ENCODE peak calls at places on chromosome 16, in four cellular contexts. Y, Z, P and O are unnamed samples.

GRCh38 chr16:66133641-66134402 is 232.7 kb upstream of the CDH5 start:
- DNase-seq in Z (no peak), Y (no peak), P (no peak), O (no peak)

GRCh38 chr16:534089-534635 is 6.7 kb downstream of the CAPN15 start:
- DNase-seq in P (no peak), Z (no peak), Y (no peak), O (no peak)

GRCh38 chr16:3243882-3244281 is 8.9 kb upstream of the ZNF200 start:
- DNase-seq in P (peak), Z (no peak), Y (no peak), O (no peak)

GRCh38 chr16:56351481-56351880 is 73.9 kb downstream of the AMFR start:
- DNase-seq in P (no peak), Z (no peak), Y (no peak), O (no peak)

GRCh38 chr16:83366228-83366627 is 441.6 kb upstream of the HSBP1 start:
- DNase-seq in Z (no peak), P (no peak), Y (no peak), O (no peak)

GRCh38 chr16:77171750-77172635 is 19.0 kb upstream of the MON1B start:
- DNase-seq in Y (peak), P (peak), Z (no peak), O (peak)

GRCh38 chr16:73219176-73219575 is 171.2 kb upstream of the ZFHX3 start:
- DNase-seq in Z (no peak), Y (no peak), P (no peak), O (no peak)

GRCh38 chr16:20866161-20866772 is 33.9 kb downstream of the DCUN1D3 start:
- DNase-seq in Z (no peak), P (peak), Y (peak), O (no peak)

GRCh38 chr16:80105160-80105559 is 435.6 kb upstream of the DYNLRB2 start:
- DNase-seq in Z (no peak), P (peak), Y (no peak), O (no peak)

GRCh38 chr16:51175081-51175480 is 24.0 kb upstream of the SALL1 start:
- DNase-seq in Y (no peak), P (no peak), Z (no peak), O (no peak)

GRCh38 chr16:71666928-71667707 is 41.1 kb downstream of the MARVELD3 start:
- DNase-seq in Y (no peak), Z (no peak), P (no peak), O (no peak)

GRCh38 chr16:79090966-79091365 is 509.6 kb downstream of the MAF start:
- DNase-seq in P (no peak), Z (no peak), Y (no peak), O (no peak)

GRCh38 chr16:12732600-12732999 is 71.1 kb downstream of the CPPED1 start:
- DNase-seq in P (no peak), Y (no peak), Z (no peak), O (no peak)

GRCh38 chr16:35492225-35492624 is 2032.8 kb downstream of the TP53TG3F start:
- DNase-seq in Z (no peak), Y (no peak), P (no peak), O (no peak)

GRCh38 chr16:77437859-77438258 is 3.0 kb upstream of the ADAMTS18 start:
- DNase-seq in Z (no peak), P (no peak), Y (no peak), O (no peak)

GRCh38 chr16:10992797-10993196 is 48.4 kb downstream of the CLEC16A start:
- DNase-seq in Z (no peak), Y (peak), P (peak), O (no peak)

GRCh38 chr16:17357302-17358062 is 113.3 kb downstream of the XYLT1 start:
- DNase-seq in Z (no peak), Y (no peak), P (no peak), O (no peak)

GRCh38 chr16:71542377-71542776 is 16.2 kb downstream of the CHST4 start:
- DNase-seq in P (peak), Y (peak), Z (peak), O (peak)

GRCh38 chr16:87457724-87458423 is 35.0 kb downstream of the ZCCHC14 start:
- DNase-seq in Z (no peak), Y (no peak), P (peak), O (no peak)

GRCh38 chr16:74372953-74373846 is 2.9 kb upstream of the NPIPB15 start:
- DNase-seq in P (no peak), Y (no peak), Z (no peak), O (no peak)

GRCh38 chr16:28151180-28151579 is 60.6 kb downstream of the XPO6 start:
- DNase-seq in Z (no peak), P (no peak), Y (no peak), O (no peak)

GRCh38 chr16:28059841-28060240 is 3.7 kb downstream of the GSG1L start:
- DNase-seq in Z (no peak), Y (no peak), P (no peak), O (no peak)

GRCh38 chr16:88602091-88602490 is 31.9 kb downstream of the ZC3H18 start:
- DNase-seq in Y (no peak), Z (no peak), P (no peak), O (no peak)

GRCh38 chr16:89923640-89924297 is 627 bp downstream of the TUBB3 start:
- DNase-seq in Y (no peak), P (no peak), Z (no peak), O (no peak)

GRCh38 chr16:82783933-82784566 is 157.3 kb downstream of the CDH13 start:
- DNase-seq in P (no peak), Z (peak), Y (no peak), O (no peak)

GRCh38 chr16:10669791-10670190 is 24.9 kb downstream of the TEKT5 start:
- DNase-seq in Y (no peak), P (no peak), Z (no peak), O (no peak)

GRCh38 chr16:77290451-77291110 is 91.4 kb downstream of the SYCE1L start:
- DNase-seq in P (peak), Z (no peak), Y (no peak), O (no peak)

GRCh38 chr16:78249832-78250231 is 150.4 kb downstream of the WWOX start:
- DNase-seq in P (no peak), Y (no peak), Z (no peak), O (no peak)

GRCh38 chr16:23836404-23837291 is 865 bp downstream of the PRKCB start:
- DNase-seq in Y (no peak), P (no peak), Z (peak), O (peak)

GRCh38 chr16:29314292-29314934 is 92.1 kb downstream of the NPIPB11 start:
- DNase-seq in P (no peak), Y (no peak), Z (no peak), O (no peak)

GRCh38 chr16:29312835-29313558 is 93.5 kb downstream of the NPIPB11 start:
- DNase-seq in P (no peak), Z (no peak), Y (no peak), O (no peak)

GRCh38 chr16:29315046-29315445 is 91.5 kb downstream of the NPIPB11 start:
- DNase-seq in P (no peak), Y (no peak), Z (no peak), O (no peak)

GRCh38 chr16:29311636-29312344 is 94.7 kb downstream of the NPIPB11 start:
- DNase-seq in Y (no peak), P (no peak), Z (no peak), O (no peak)

GRCh38 chr16:29313559-29313887 is 93.0 kb downstream of the NPIPB11 start:
- DNase-seq in P (no peak), Z (no peak), Y (no peak), O (no peak)
- H3K4me3 ChIP-seq in P (no peak), Z (no peak), Y (no peak), O (no peak)

DNA sequence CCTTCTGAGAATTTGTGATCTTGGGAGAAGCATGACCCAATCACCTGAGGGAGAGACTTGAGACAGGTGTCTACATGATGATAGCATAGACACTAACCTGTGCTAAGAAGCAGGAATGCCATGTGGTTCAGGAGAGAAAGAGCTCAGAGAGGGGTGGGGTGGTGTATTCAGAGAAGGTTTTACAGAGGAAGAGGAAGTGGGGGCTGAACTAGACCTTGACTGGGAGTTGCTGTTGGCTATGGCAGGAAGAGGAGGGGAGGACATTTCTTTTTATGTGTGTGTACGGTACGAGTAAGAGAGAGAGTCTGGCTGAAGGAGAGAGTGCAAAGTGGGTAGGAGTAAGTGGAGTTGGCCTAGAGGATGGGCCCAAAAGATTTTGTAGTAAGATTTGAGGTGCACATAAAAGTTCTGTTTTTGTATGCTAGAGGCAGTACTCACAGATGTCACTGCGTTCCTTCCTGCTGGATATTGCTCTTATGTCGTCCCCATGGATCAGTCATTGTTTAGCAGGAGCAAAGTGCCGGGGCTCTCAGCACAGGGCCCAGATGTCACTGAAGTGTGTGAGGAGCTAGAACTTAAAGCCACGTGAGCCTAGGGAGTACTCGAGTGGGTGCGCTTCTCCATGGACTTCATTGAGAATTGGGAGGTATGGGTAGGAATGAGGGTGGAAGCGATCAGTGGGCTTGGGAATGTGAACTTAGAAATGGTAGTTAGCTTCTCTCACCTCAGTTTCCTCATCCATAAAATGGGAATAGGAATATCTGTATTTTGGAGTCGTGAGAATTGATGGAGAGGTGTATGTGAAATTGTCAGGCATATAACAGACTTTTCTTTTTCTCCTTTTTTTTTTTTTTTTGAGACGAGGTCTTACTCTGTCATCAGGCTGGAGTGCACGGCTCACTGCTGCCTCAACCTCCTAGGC is 22.1 kb downstream of the SLC7A6 start:
- DNase-seq in P (no peak), Y (no peak), Z (peak), O (peak)
- H3K4me3 ChIP-seq in P (no peak), Y (no peak), Z (no peak), O (peak)

GRCh38 chr16:30985401-30986128 is 558 bp downstream of the HSD3B7 start:
- DNase-seq in Z (no peak), P (peak), Y (peak), O (no peak)
- H3K4me3 ChIP-seq in Z (peak), P (peak), Y (peak), O (no peak)

GRCh38 chr16:19522369-19523159 is 666 bp upstream of the GDE1 start:
- DNase-seq in Y (no peak), Z (no peak), P (no peak), O (no peak)
- H3K4me3 ChIP-seq in Y (peak), Z (peak), P (no peak), O (peak)

DNA sequence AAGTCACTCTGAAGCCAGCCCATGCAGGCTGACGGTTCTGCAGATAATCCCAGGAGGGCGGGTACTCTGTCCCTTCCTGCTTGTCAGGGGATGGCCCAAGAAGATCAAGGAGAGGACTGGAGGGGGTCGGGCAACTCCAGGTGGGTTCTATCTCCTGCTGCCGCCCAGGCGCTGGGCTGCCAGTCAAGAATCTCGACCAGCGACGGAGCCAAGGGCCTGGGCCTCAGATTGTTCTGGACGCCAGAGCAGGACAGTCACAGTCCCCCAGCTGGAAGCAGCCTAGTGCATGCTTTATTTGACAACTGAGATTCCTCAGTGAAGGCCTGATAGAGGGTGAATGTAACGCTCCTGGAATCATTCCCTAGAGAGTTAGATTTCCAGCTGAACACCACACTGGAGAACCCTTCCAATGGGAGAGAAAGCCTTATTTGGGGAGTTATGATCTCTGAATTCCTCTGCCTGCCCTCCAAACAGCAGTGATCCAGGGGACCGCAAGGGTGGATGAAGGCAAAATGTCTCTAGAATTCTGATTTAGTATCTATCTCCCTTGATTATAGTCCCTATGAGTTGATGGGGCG is 1.2 kb upstream of the KIFC3 start:
- DNase-seq in Z (no peak), Y (no peak), P (no peak), O (no peak)
- H3K4me3 ChIP-seq in Z (no peak), Y (no peak), P (no peak), O (no peak)

DNA sequence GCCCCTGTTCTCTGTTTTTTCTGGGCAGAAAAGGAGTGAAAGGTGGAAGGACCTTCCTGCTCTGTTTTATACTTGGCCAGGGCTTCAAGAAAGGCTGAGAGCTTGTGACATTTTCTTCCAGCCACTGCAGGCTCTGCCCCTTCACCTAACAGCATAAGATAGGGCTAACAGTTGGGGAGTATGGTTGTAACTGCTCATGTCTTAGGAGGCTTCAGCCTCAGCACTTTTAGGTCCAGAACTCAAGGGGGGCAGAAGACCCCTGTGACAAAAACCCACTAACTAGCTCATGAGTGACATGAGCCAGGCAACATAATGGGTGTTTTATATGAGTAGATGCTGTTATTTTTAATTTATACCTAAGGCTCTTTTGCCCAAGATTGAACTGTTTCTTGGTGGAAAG is 4.9 kb downstream of the ALDOA start:
- DNase-seq in P (no peak), Z (no peak), Y (no peak), O (no peak)
- H3K4me3 ChIP-seq in P (no peak), Z (no peak), Y (no peak), O (no peak)

GRCh38 chr16:2170080-2170479 is 14.5 kb downstream of the TRAF7 start:
- DNase-seq in Z (no peak), Y (no peak), P (no peak), O (no peak)
- H3K4me3 ChIP-seq in Z (no peak), Y (no peak), P (no peak), O (no peak)

GRCh38 chr16:58034128-58034685 is 8.7 kb downstream of the MMP15 start:
- DNase-seq in Y (no peak), Z (no peak), P (no peak), O (no peak)

GRCh38 chr16:58030136-58030840 is 4.7 kb downstream of the MMP15 start:
- DNase-seq in Z (no peak), P (no peak), Y (no peak), O (no peak)

GRCh38 chr16:58034786-58035185 is 9.2 kb downstream of the MMP15 start:
- DNase-seq in P (no peak), Z (no peak), Y (no peak), O (no peak)

GRCh38 chr16:58031016-58031800 is 5.7 kb downstream of the MMP15 start:
- DNase-seq in Y (no peak), Z (no peak), P (no peak), O (no peak)

DNA sequence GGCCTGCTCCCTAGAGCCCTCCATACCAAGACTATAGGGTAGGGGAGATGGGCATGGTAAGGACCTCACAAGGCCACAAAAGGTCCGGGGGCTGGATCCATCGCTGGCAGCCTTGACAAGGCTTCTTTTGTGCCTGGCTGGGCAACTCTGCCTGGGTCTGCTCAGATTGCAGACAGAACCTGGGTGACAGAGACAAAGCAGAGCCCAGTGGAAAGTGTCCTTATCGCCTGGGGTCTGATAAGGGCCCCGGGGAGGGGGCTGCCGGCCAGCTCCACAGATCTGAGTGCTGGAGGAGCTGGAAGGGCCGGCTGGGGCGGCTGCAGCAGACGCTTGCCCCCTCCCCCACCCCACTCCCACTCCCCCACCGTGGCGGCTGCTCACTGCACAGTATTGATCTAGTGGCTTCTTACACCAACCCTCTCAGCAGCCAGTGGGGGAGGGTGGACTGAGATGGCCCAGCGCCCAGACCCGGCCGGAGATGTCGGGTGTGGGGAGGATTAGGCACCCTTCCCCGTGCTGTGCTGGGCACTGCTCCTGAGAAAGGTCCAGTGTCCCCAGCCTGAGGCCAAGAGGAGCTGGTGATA is 7.2 kb downstream of the MMP15 start:
- DNase-seq in Y (no peak), Z (no peak), P (no peak), O (no peak)
- H3K4me3 ChIP-seq in Y (no peak), Z (no peak), P (no peak), O (no peak)

GRCh38 chr16:85716016-85716679 is 27.4 kb upstream of the GINS2 start:
- DNase-seq in Y (no peak), Z (no peak), P (no peak), O (no peak)
- H3K4me3 ChIP-seq in Y (no peak), Z (no peak), P (no peak), O (no peak)